ENCODE peak calls at places on chromosomes 16 and 17, in five cellular contexts. One of them, this sample, is unnamed.
A peak's percentile ranks its signal among the peaks of the same experiment; 100 is the strongest.

GRCh38 chr17:64442550-64442971 is 6.4 kb upstream of the MILR1 start:
- DNase-seq in HTR-8/SVneo: no peak
- DNase-seq in activated naive CD4-positive, alpha-beta T cell treated with anti-CD3 and anti-CD28 coated beads for 36 hours: no peak
- DNase-seq in stimulated activated CD4-positive, alpha-beta T cell treated with anti-CD3 and anti-CD28 coated beads, Interleukin-12 subunit alpha, Interleukin-12 subunit beta, amount 100 ng/mL, for 24 hours: no peak
- DNase-seq in mesothelial cell of epicardium: no peak
- DNase-seq in this sample: no peak

GRCh38 chr17:66661411-66661843 is 173.5 kb upstream of the CACNG5 start:
- DNase-seq in HTR-8/SVneo: peak; percentile 36
- DNase-seq in activated naive CD4-positive, alpha-beta T cell treated with anti-CD3 and anti-CD28 coated beads for 36 hours: no peak
- DNase-seq in stimulated activated CD4-positive, alpha-beta T cell treated with anti-CD3 and anti-CD28 coated beads, Interleukin-12 subunit alpha, Interleukin-12 subunit beta, amount 100 ng/mL, for 24 hours: no peak
- DNase-seq in mesothelial cell of epicardium: no peak
- DNase-seq in this sample: peak; percentile 56

GRCh38 chr16:77376358-77376757 is 58.5 kb downstream of the ADAMTS18 start:
- DNase-seq in HTR-8/SVneo: no peak
- DNase-seq in activated naive CD4-positive, alpha-beta T cell treated with anti-CD3 and anti-CD28 coated beads for 36 hours: peak; percentile 7
- DNase-seq in stimulated activated CD4-positive, alpha-beta T cell treated with anti-CD3 and anti-CD28 coated beads, Interleukin-12 subunit alpha, Interleukin-12 subunit beta, amount 100 ng/mL, for 24 hours: peak; percentile 2
- DNase-seq in mesothelial cell of epicardium: no peak
- DNase-seq in this sample: no peak

GRCh38 chr16:81514568-81515258 is 70.1 kb downstream of the CMIP start:
- DNase-seq in HTR-8/SVneo: no peak
- DNase-seq in activated naive CD4-positive, alpha-beta T cell treated with anti-CD3 and anti-CD28 coated beads for 36 hours: no peak
- DNase-seq in stimulated activated CD4-positive, alpha-beta T cell treated with anti-CD3 and anti-CD28 coated beads, Interleukin-12 subunit alpha, Interleukin-12 subunit beta, amount 100 ng/mL, for 24 hours: no peak
- DNase-seq in mesothelial cell of epicardium: no peak
- DNase-seq in this sample: no peak

GRCh38 chr16:57304169-57305061 is 19.9 kb upstream of the PLLP start:
- DNase-seq in HTR-8/SVneo: no peak
- DNase-seq in activated naive CD4-positive, alpha-beta T cell treated with anti-CD3 and anti-CD28 coated beads for 36 hours: no peak
- DNase-seq in stimulated activated CD4-positive, alpha-beta T cell treated with anti-CD3 and anti-CD28 coated beads, Interleukin-12 subunit alpha, Interleukin-12 subunit beta, amount 100 ng/mL, for 24 hours: no peak
- DNase-seq in mesothelial cell of epicardium: no peak
- DNase-seq in this sample: peak; percentile 55

GRCh38 chr16:71356051-71356740 is 2.3 kb upstream of the CALB2 start:
- DNase-seq in HTR-8/SVneo: no peak
- DNase-seq in activated naive CD4-positive, alpha-beta T cell treated with anti-CD3 and anti-CD28 coated beads for 36 hours: no peak
- DNase-seq in stimulated activated CD4-positive, alpha-beta T cell treated with anti-CD3 and anti-CD28 coated beads, Interleukin-12 subunit alpha, Interleukin-12 subunit beta, amount 100 ng/mL, for 24 hours: no peak
- DNase-seq in mesothelial cell of epicardium: no peak
- DNase-seq in this sample: no peak

GRCh38 chr17:16507918-16508533 is 16.0 kb upstream of the LRRC75A start:
- DNase-seq in HTR-8/SVneo: no peak
- DNase-seq in activated naive CD4-positive, alpha-beta T cell treated with anti-CD3 and anti-CD28 coated beads for 36 hours: no peak
- DNase-seq in stimulated activated CD4-positive, alpha-beta T cell treated with anti-CD3 and anti-CD28 coated beads, Interleukin-12 subunit alpha, Interleukin-12 subunit beta, amount 100 ng/mL, for 24 hours: no peak
- DNase-seq in mesothelial cell of epicardium: no peak
- DNase-seq in this sample: peak; percentile 17

GRCh38 chr17:22273308-22273707 is 581.0 kb downstream of the KCNJ18 start:
- DNase-seq in HTR-8/SVneo: no peak
- DNase-seq in activated naive CD4-positive, alpha-beta T cell treated with anti-CD3 and anti-CD28 coated beads for 36 hours: no peak
- DNase-seq in stimulated activated CD4-positive, alpha-beta T cell treated with anti-CD3 and anti-CD28 coated beads, Interleukin-12 subunit alpha, Interleukin-12 subunit beta, amount 100 ng/mL, for 24 hours: no peak
- DNase-seq in mesothelial cell of epicardium: no peak
- DNase-seq in this sample: no peak

GRCh38 chr17:7843536-7844291 is 9.7 kb downstream of the KDM6B start:
- DNase-seq in HTR-8/SVneo: peak; percentile 78
- DNase-seq in activated naive CD4-positive, alpha-beta T cell treated with anti-CD3 and anti-CD28 coated beads for 36 hours: peak; percentile 87
- DNase-seq in stimulated activated CD4-positive, alpha-beta T cell treated with anti-CD3 and anti-CD28 coated beads, Interleukin-12 subunit alpha, Interleukin-12 subunit beta, amount 100 ng/mL, for 24 hours: peak; percentile 85
- DNase-seq in mesothelial cell of epicardium: peak; percentile 82
- DNase-seq in this sample: peak; percentile 90

GRCh38 chr17:8124350-8125195 is 667 bp upstream of the HES7 start:
- DNase-seq in HTR-8/SVneo: no peak
- DNase-seq in activated naive CD4-positive, alpha-beta T cell treated with anti-CD3 and anti-CD28 coated beads for 36 hours: peak; percentile 57
- DNase-seq in stimulated activated CD4-positive, alpha-beta T cell treated with anti-CD3 and anti-CD28 coated beads, Interleukin-12 subunit alpha, Interleukin-12 subunit beta, amount 100 ng/mL, for 24 hours: no peak
- DNase-seq in mesothelial cell of epicardium: no peak
- DNase-seq in this sample: peak; percentile 36

GRCh38 chr17:76716834-76717205 is 6.1 kb upstream of the MXRA7 start:
- DNase-seq in HTR-8/SVneo: no peak
- DNase-seq in activated naive CD4-positive, alpha-beta T cell treated with anti-CD3 and anti-CD28 coated beads for 36 hours: no peak
- DNase-seq in stimulated activated CD4-positive, alpha-beta T cell treated with anti-CD3 and anti-CD28 coated beads, Interleukin-12 subunit alpha, Interleukin-12 subunit beta, amount 100 ng/mL, for 24 hours: no peak
- DNase-seq in mesothelial cell of epicardium: no peak
- DNase-seq in this sample: peak; percentile 93

GRCh38 chr17:30952645-30953393 is 18.0 kb upstream of the RNF135 start:
- DNase-seq in HTR-8/SVneo: no peak
- DNase-seq in activated naive CD4-positive, alpha-beta T cell treated with anti-CD3 and anti-CD28 coated beads for 36 hours: no peak
- DNase-seq in stimulated activated CD4-positive, alpha-beta T cell treated with anti-CD3 and anti-CD28 coated beads, Interleukin-12 subunit alpha, Interleukin-12 subunit beta, amount 100 ng/mL, for 24 hours: no peak
- DNase-seq in mesothelial cell of epicardium: no peak
- DNase-seq in this sample: no peak

GRCh38 chr16:63682844-63683243 is 1439.0 kb downstream of the CDH11 start:
- DNase-seq in HTR-8/SVneo: no peak
- DNase-seq in activated naive CD4-positive, alpha-beta T cell treated with anti-CD3 and anti-CD28 coated beads for 36 hours: no peak
- DNase-seq in stimulated activated CD4-positive, alpha-beta T cell treated with anti-CD3 and anti-CD28 coated beads, Interleukin-12 subunit alpha, Interleukin-12 subunit beta, amount 100 ng/mL, for 24 hours: no peak
- DNase-seq in mesothelial cell of epicardium: no peak
- DNase-seq in this sample: no peak

GRCh38 chr17:17088511-17089205 is 46.4 kb downstream of the MPRIP start:
- DNase-seq in HTR-8/SVneo: no peak
- DNase-seq in activated naive CD4-positive, alpha-beta T cell treated with anti-CD3 and anti-CD28 coated beads for 36 hours: peak; percentile 42
- DNase-seq in stimulated activated CD4-positive, alpha-beta T cell treated with anti-CD3 and anti-CD28 coated beads, Interleukin-12 subunit alpha, Interleukin-12 subunit beta, amount 100 ng/mL, for 24 hours: no peak
- DNase-seq in mesothelial cell of epicardium: no peak
- DNase-seq in this sample: no peak

GRCh38 chr17:5785343-5785742 is 201.0 kb upstream of the NLRP1 start:
- DNase-seq in HTR-8/SVneo: no peak
- DNase-seq in activated naive CD4-positive, alpha-beta T cell treated with anti-CD3 and anti-CD28 coated beads for 36 hours: no peak
- DNase-seq in stimulated activated CD4-positive, alpha-beta T cell treated with anti-CD3 and anti-CD28 coated beads, Interleukin-12 subunit alpha, Interleukin-12 subunit beta, amount 100 ng/mL, for 24 hours: no peak
- DNase-seq in mesothelial cell of epicardium: no peak
- DNase-seq in this sample: peak; percentile 76

GRCh38 chr17:33653389-33653788 is 360.3 kb upstream of the ASIC2 start:
- DNase-seq in HTR-8/SVneo: no peak
- DNase-seq in activated naive CD4-positive, alpha-beta T cell treated with anti-CD3 and anti-CD28 coated beads for 36 hours: no peak
- DNase-seq in stimulated activated CD4-positive, alpha-beta T cell treated with anti-CD3 and anti-CD28 coated beads, Interleukin-12 subunit alpha, Interleukin-12 subunit beta, amount 100 ng/mL, for 24 hours: no peak
- DNase-seq in mesothelial cell of epicardium: no peak
- DNase-seq in this sample: no peak

GRCh38 chr16:63447121-63447520 is 1410.9 kb upstream of the CDH8 start:
- DNase-seq in HTR-8/SVneo: no peak
- DNase-seq in activated naive CD4-positive, alpha-beta T cell treated with anti-CD3 and anti-CD28 coated beads for 36 hours: no peak
- DNase-seq in stimulated activated CD4-positive, alpha-beta T cell treated with anti-CD3 and anti-CD28 coated beads, Interleukin-12 subunit alpha, Interleukin-12 subunit beta, amount 100 ng/mL, for 24 hours: no peak
- DNase-seq in mesothelial cell of epicardium: no peak
- DNase-seq in this sample: no peak

GRCh38 chr16:56450275-56450889 is 750 bp downstream of the NUDT21 start:
- DNase-seq in HTR-8/SVneo: no peak
- DNase-seq in activated naive CD4-positive, alpha-beta T cell treated with anti-CD3 and anti-CD28 coated beads for 36 hours: peak; percentile 21
- DNase-seq in stimulated activated CD4-positive, alpha-beta T cell treated with anti-CD3 and anti-CD28 coated beads, Interleukin-12 subunit alpha, Interleukin-12 subunit beta, amount 100 ng/mL, for 24 hours: no peak
- DNase-seq in mesothelial cell of epicardium: no peak
- DNase-seq in this sample: peak; percentile 14

GRCh38 chr16:89036776-89037175 is 56.9 kb upstream of the ACSF3 start:
- DNase-seq in HTR-8/SVneo: no peak
- DNase-seq in activated naive CD4-positive, alpha-beta T cell treated with anti-CD3 and anti-CD28 coated beads for 36 hours: no peak
- DNase-seq in stimulated activated CD4-positive, alpha-beta T cell treated with anti-CD3 and anti-CD28 coated beads, Interleukin-12 subunit alpha, Interleukin-12 subunit beta, amount 100 ng/mL, for 24 hours: no peak
- DNase-seq in mesothelial cell of epicardium: no peak
- DNase-seq in this sample: no peak

GRCh38 chr16:3157229-3158013 is 22.6 kb downstream of the ZNF213 start:
- DNase-seq in HTR-8/SVneo: no peak
- DNase-seq in activated naive CD4-positive, alpha-beta T cell treated with anti-CD3 and anti-CD28 coated beads for 36 hours: peak; percentile 78
- DNase-seq in stimulated activated CD4-positive, alpha-beta T cell treated with anti-CD3 and anti-CD28 coated beads, Interleukin-12 subunit alpha, Interleukin-12 subunit beta, amount 100 ng/mL, for 24 hours: peak; percentile 69
- DNase-seq in mesothelial cell of epicardium: peak; percentile 80
- DNase-seq in this sample: peak; percentile 98

GRCh38 chr16:4115209-4115940 is 867 bp downstream of the ADCY9 start:
- DNase-seq in HTR-8/SVneo: peak; percentile 59
- DNase-seq in activated naive CD4-positive, alpha-beta T cell treated with anti-CD3 and anti-CD28 coated beads for 36 hours: peak; percentile 48
- DNase-seq in stimulated activated CD4-positive, alpha-beta T cell treated with anti-CD3 and anti-CD28 coated beads, Interleukin-12 subunit alpha, Interleukin-12 subunit beta, amount 100 ng/mL, for 24 hours: peak; percentile 36
- DNase-seq in mesothelial cell of epicardium: peak; percentile 69
- DNase-seq in this sample: peak; percentile 74

GRCh38 chr17:47720754-47721533 is 12.1 kb upstream of the TBX21 start:
- DNase-seq in HTR-8/SVneo: no peak
- DNase-seq in activated naive CD4-positive, alpha-beta T cell treated with anti-CD3 and anti-CD28 coated beads for 36 hours: peak; percentile 100
- DNase-seq in stimulated activated CD4-positive, alpha-beta T cell treated with anti-CD3 and anti-CD28 coated beads, Interleukin-12 subunit alpha, Interleukin-12 subunit beta, amount 100 ng/mL, for 24 hours: peak; percentile 98
- DNase-seq in mesothelial cell of epicardium: no peak
- DNase-seq in this sample: no peak

GRCh38 chr17:869067-869466 is 86.9 kb downstream of the MRM3 start:
- DNase-seq in HTR-8/SVneo: no peak
- DNase-seq in activated naive CD4-positive, alpha-beta T cell treated with anti-CD3 and anti-CD28 coated beads for 36 hours: no peak
- DNase-seq in stimulated activated CD4-positive, alpha-beta T cell treated with anti-CD3 and anti-CD28 coated beads, Interleukin-12 subunit alpha, Interleukin-12 subunit beta, amount 100 ng/mL, for 24 hours: no peak
- DNase-seq in mesothelial cell of epicardium: no peak
- DNase-seq in this sample: peak; percentile 68

GRCh38 chr17:50680126-50680525 is 27.6 kb downstream of the ANKRD40 start:
- DNase-seq in HTR-8/SVneo: no peak
- DNase-seq in activated naive CD4-positive, alpha-beta T cell treated with anti-CD3 and anti-CD28 coated beads for 36 hours: no peak
- DNase-seq in stimulated activated CD4-positive, alpha-beta T cell treated with anti-CD3 and anti-CD28 coated beads, Interleukin-12 subunit alpha, Interleukin-12 subunit beta, amount 100 ng/mL, for 24 hours: no peak
- DNase-seq in mesothelial cell of epicardium: no peak
- DNase-seq in this sample: no peak

GRCh38 chr17:16943032-16943352 is 28.9 kb downstream of the TNFRSF13B start:
- DNase-seq in HTR-8/SVneo: no peak
- DNase-seq in activated naive CD4-positive, alpha-beta T cell treated with anti-CD3 and anti-CD28 coated beads for 36 hours: no peak
- DNase-seq in stimulated activated CD4-positive, alpha-beta T cell treated with anti-CD3 and anti-CD28 coated beads, Interleukin-12 subunit alpha, Interleukin-12 subunit beta, amount 100 ng/mL, for 24 hours: no peak
- DNase-seq in mesothelial cell of epicardium: peak; percentile 33
- DNase-seq in this sample: no peak

GRCh38 chr17:29590979-29591736 is 1.7 kb upstream of the GIT1 start:
- DNase-seq in HTR-8/SVneo: peak; percentile 80
- DNase-seq in activated naive CD4-positive, alpha-beta T cell treated with anti-CD3 and anti-CD28 coated beads for 36 hours: peak; percentile 63
- DNase-seq in stimulated activated CD4-positive, alpha-beta T cell treated with anti-CD3 and anti-CD28 coated beads, Interleukin-12 subunit alpha, Interleukin-12 subunit beta, amount 100 ng/mL, for 24 hours: no peak
- DNase-seq in mesothelial cell of epicardium: peak; percentile 72
- DNase-seq in this sample: peak; percentile 45

GRCh38 chr17:50180593-50180992 is 14.8 kb downstream of the SGCA start:
- DNase-seq in HTR-8/SVneo: no peak
- DNase-seq in activated naive CD4-positive, alpha-beta T cell treated with anti-CD3 and anti-CD28 coated beads for 36 hours: no peak
- DNase-seq in stimulated activated CD4-positive, alpha-beta T cell treated with anti-CD3 and anti-CD28 coated beads, Interleukin-12 subunit alpha, Interleukin-12 subunit beta, amount 100 ng/mL, for 24 hours: no peak
- DNase-seq in mesothelial cell of epicardium: no peak
- DNase-seq in this sample: peak; percentile 24

GRCh38 chr16:88782454-88783390 is 2.3 kb downstream of the PIEZO1 start:
- DNase-seq in HTR-8/SVneo: peak; percentile 52
- DNase-seq in activated naive CD4-positive, alpha-beta T cell treated with anti-CD3 and anti-CD28 coated beads for 36 hours: peak; percentile 94
- DNase-seq in stimulated activated CD4-positive, alpha-beta T cell treated with anti-CD3 and anti-CD28 coated beads, Interleukin-12 subunit alpha, Interleukin-12 subunit beta, amount 100 ng/mL, for 24 hours: peak; percentile 78
- DNase-seq in mesothelial cell of epicardium: no peak
- DNase-seq in this sample: peak; percentile 84

GRCh38 chr17:77185137-77185536 is 44.4 kb downstream of the SEC14L1 start:
- DNase-seq in HTR-8/SVneo: no peak
- DNase-seq in activated naive CD4-positive, alpha-beta T cell treated with anti-CD3 and anti-CD28 coated beads for 36 hours: no peak
- DNase-seq in stimulated activated CD4-positive, alpha-beta T cell treated with anti-CD3 and anti-CD28 coated beads, Interleukin-12 subunit alpha, Interleukin-12 subunit beta, amount 100 ng/mL, for 24 hours: no peak
- DNase-seq in mesothelial cell of epicardium: no peak
- DNase-seq in this sample: no peak

GRCh38 chr17:64706224-64707076 is 44.3 kb upstream of the SMURF2 start:
- DNase-seq in HTR-8/SVneo: no peak
- DNase-seq in activated naive CD4-positive, alpha-beta T cell treated with anti-CD3 and anti-CD28 coated beads for 36 hours: no peak
- DNase-seq in stimulated activated CD4-positive, alpha-beta T cell treated with anti-CD3 and anti-CD28 coated beads, Interleukin-12 subunit alpha, Interleukin-12 subunit beta, amount 100 ng/mL, for 24 hours: no peak
- DNase-seq in mesothelial cell of epicardium: no peak
- DNase-seq in this sample: no peak

GRCh38 chr17:7767425-7768021 is 50.0 kb downstream of the DNAH2 start:
- DNase-seq in HTR-8/SVneo: no peak
- DNase-seq in activated naive CD4-positive, alpha-beta T cell treated with anti-CD3 and anti-CD28 coated beads for 36 hours: no peak
- DNase-seq in stimulated activated CD4-positive, alpha-beta T cell treated with anti-CD3 and anti-CD28 coated beads, Interleukin-12 subunit alpha, Interleukin-12 subunit beta, amount 100 ng/mL, for 24 hours: no peak
- DNase-seq in mesothelial cell of epicardium: no peak
- DNase-seq in this sample: peak; percentile 47

GRCh38 chr16:88713568-88714419 is 7.5 kb downstream of the CTU2 start:
- DNase-seq in HTR-8/SVneo: no peak
- DNase-seq in activated naive CD4-positive, alpha-beta T cell treated with anti-CD3 and anti-CD28 coated beads for 36 hours: no peak
- DNase-seq in stimulated activated CD4-positive, alpha-beta T cell treated with anti-CD3 and anti-CD28 coated beads, Interleukin-12 subunit alpha, Interleukin-12 subunit beta, amount 100 ng/mL, for 24 hours: no peak
- DNase-seq in mesothelial cell of epicardium: no peak
- DNase-seq in this sample: peak; percentile 41

GRCh38 chr16:72530434-72530833 is 358.5 kb upstream of the PMFBP1 start:
- DNase-seq in HTR-8/SVneo: peak; percentile 56
- DNase-seq in activated naive CD4-positive, alpha-beta T cell treated with anti-CD3 and anti-CD28 coated beads for 36 hours: no peak
- DNase-seq in stimulated activated CD4-positive, alpha-beta T cell treated with anti-CD3 and anti-CD28 coated beads, Interleukin-12 subunit alpha, Interleukin-12 subunit beta, amount 100 ng/mL, for 24 hours: no peak
- DNase-seq in mesothelial cell of epicardium: no peak
- DNase-seq in this sample: peak; percentile 75